ENCODE peak calls at places on chromosomes 13 and 19, in six cellular contexts. Z, Q, T, G, A and W are unnamed samples.
A peak's percentile ranks its signal among the peaks of the same experiment; 100 is the strongest.

GRCh38 chr13:77516342-77516789 is 19.1 kb upstream of the SCEL start:
- DNase-seq in Z (no peak), G (no peak), Q (no peak), A (no peak), T (no peak), W (no peak)

GRCh38 chr19:10431254-10431942 is 11.1 kb downstream of the PDE4A start:
- DNase-seq in T (no peak), Q (no peak), G (no peak), A (no peak), Z (no peak), W (no peak)

GRCh38 chr19:1066748-1067340 is at the start of gene ARHGAP45:
- DNase-seq in A (no peak), T (no peak), G (peak; percentile 87), Q (peak; percentile 66), Z (no peak), W (peak; percentile 82)

GRCh38 chr19:16367269-16367683 is 42.6 kb downstream of the KLF2 start:
- DNase-seq in Z (no peak), T (no peak), Q (no peak), G (peak; percentile 78), A (no peak), W (peak; percentile 55)

GRCh38 chr19:29858000-29858596 is 46.3 kb downstream of the CCNE1 start:
- DNase-seq in G (peak; percentile 55), T (no peak), A (no peak), Q (no peak), Z (peak; percentile 71), W (peak; percentile 46)

GRCh38 chr19:47013041-47013517 is 6.6 kb upstream of the NPAS1 start:
- DNase-seq in T (no peak), Q (peak; percentile 43), G (peak; percentile 43), A (peak; percentile 87), Z (peak; percentile 95), W (peak; percentile 35)

GRCh38 chr13:51342706-51343105 is 3.2 kb downstream of the SERPINE3 start:
- DNase-seq in T (no peak), Q (no peak), Z (no peak), A (no peak), G (no peak), W (no peak)

GRCh38 chr13:77544365-77544764 is 8.9 kb downstream of the SCEL start:
- DNase-seq in Z (no peak), Q (no peak), G (no peak), A (peak; percentile 68), T (no peak), W (no peak)

GRCh38 chr19:2139385-2140192 is 11.8 kb downstream of the AP3D1 start:
- DNase-seq in Z (no peak), Q (no peak), A (no peak), G (no peak), T (no peak), W (no peak)

GRCh38 chr13:113151745-113152707 is 6.4 kb upstream of the PROZ start:
- DNase-seq in Z (no peak), Q (no peak), G (no peak), T (no peak), A (no peak), W (no peak)

GRCh38 chr19:55638864-55639359 is 1.9 kb upstream of the ZNF580 start:
- DNase-seq in Q (no peak), T (no peak), Z (no peak), A (no peak), G (peak; percentile 88), W (peak; percentile 53)
- TF ChIP-seq CTCF in Q (peak; percentile 48), T (peak; percentile 11), Z (peak; percentile 20), A (no peak), G (peak; percentile 87), W (peak; percentile 43)

DNA sequence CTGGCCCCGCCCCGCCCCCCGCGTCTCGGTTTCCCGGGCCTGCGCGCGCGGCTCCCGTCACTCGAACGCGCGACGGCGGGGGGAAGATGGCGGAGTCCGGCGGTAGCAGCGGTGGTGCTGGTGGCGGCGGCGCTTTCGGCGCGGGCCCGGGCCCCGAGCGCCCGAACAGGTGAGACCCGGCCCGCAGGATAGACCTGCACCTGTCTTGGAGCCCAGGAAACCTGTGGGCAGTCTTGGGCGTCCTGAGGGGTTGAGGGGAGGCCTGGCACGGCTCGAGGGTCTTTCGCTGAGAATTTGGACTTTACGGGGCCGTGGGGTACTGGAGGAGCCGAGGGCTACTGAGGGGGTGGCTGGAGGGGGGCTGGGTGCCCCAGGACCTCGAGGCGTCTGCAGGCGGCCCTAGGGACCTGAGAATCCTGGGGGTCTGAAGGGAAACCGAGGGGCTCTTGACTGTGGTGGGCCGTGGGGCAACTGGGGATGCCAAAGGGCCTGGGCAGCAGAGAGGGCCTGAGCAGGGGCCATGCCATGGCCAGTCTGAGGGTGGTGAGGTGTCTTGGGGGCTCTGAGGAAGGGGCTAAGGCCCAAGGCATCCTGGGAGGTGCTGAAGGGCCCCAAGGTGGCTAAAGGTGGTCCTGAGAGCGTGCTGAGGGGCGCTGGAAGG is at the start of gene KLHL26:
- DNase-seq in T (no peak), Z (no peak), A (peak; percentile 79), Q (no peak), G (no peak), W (no peak)
- H3K27ac ChIP-seq in T (peak within 1 kb of the TSS; percentile 81), Z (peak within 1 kb of the TSS; percentile 91), A (peak within 1 kb of the TSS; percentile 90), Q (peak within 1 kb of the TSS; percentile 70), G (peak within 1 kb of the TSS; percentile 17), W (peak within 1 kb of the TSS; percentile 72)

GRCh38 chr19:50159078-50159477 is 4.0 kb downstream of the IZUMO2 start:
- DNase-seq in G (no peak), A (no peak), Z (no peak), Q (no peak), T (no peak), W (no peak)
- H3K9me3 ChIP-seq in G (no peaks in the 10 kb centered on the region), A (peaks cover 13% of the 10 kb centered on the region), Z (no peaks in the 10 kb centered on the region), Q (no peaks in the 10 kb centered on the region), T (peaks cover 6% of the 10 kb centered on the region), W (peaks cover 11% of the 10 kb centered on the region)

DNA sequence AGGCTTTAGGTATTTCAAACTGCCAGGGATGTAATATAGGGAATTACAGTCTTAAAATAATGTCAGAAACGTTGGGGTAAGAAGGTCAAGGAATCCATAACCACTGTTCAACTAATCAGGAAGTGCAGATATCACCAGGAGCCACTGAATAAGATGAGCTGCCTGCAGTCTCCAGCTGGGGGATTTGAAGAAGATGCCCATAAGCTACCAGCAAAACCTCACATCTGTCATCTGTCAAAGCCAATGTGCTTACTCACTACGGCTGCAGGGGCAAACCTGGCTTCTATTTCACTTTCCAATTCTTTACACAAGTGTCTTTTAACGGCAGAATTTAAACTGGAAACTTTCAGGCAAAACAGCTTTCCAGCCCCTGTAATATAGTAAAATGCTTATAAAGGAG is 1410.1 kb upstream of the ATXN8OS start:
- DNase-seq in T (no peak), A (no peak), Q (no peak), G (no peak), Z (no peak), W (no peak)
- TF ChIP-seq CTCF in T (no peak), A (no peak), Q (no peak), G (no peak), Z (no peak), W (no peak)

GRCh38 chr13:98307744-98308524 is 130.9 kb upstream of the RNF113B start:
- DNase-seq in Z (no peak), T (no peak), G (no peak), Q (no peak), A (no peak), W (no peak)
- H3K27ac ChIP-seq in Z (peak overlapping the region; percentile 42), T (no peak overlapping the region), G (no peak overlapping the region), Q (no peak overlapping the region), A (no peak overlapping the region), W (no peak overlapping the region)

DNA sequence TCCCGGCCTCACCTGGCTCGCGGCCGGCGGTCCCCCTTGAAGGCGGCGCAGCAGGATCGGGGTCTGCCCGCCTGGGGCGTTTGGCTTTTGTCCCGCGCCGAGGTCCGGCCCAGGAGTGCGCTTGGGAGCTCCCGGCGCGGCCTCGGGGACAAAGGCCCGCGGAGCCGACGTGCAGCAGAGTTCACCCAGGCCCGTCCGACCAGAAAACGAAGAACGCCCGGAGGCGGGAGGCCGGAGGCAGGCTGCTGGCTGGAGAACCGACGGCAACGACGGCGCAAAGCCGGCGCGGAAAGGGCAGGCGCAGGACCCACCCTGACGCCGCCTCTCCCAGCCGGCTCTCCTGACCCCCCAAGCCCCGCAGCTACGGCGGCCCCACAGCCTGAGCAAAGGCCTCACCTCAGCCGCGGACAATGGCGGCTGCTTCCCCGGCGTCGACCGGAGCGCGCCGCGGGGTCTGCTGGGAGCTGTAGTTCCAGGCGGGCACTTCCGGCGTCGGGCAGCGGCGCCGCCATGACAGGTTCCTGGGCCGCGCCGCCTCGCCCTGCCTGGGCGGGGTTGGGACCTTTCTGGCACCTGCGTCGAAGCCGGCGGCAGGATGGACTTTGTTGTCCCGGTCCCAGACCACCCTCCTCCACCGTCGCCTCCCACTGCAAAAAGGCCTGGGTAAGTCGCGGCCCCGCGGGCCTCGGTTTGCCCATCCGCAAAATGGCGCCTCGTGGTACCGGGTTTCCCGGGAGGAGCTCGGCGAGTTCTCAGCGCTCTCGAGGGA is at the start of gene ZNF606:
- DNase-seq in T (peak; percentile 33), A (peak; percentile 90), Z (peak; percentile 94), Q (peak; percentile 72), G (peak; percentile 81), W (peak; percentile 86)
- H3K9me3 ChIP-seq in T (peaks cover 51% of the 10 kb centered on the region), A (peaks cover 54% of the 10 kb centered on the region), Z (no peaks in the 10 kb centered on the region), Q (peaks cover 22% of the 10 kb centered on the region), G (peaks cover 24% of the 10 kb centered on the region), W (peaks cover 45% of the 10 kb centered on the region)

DNA sequence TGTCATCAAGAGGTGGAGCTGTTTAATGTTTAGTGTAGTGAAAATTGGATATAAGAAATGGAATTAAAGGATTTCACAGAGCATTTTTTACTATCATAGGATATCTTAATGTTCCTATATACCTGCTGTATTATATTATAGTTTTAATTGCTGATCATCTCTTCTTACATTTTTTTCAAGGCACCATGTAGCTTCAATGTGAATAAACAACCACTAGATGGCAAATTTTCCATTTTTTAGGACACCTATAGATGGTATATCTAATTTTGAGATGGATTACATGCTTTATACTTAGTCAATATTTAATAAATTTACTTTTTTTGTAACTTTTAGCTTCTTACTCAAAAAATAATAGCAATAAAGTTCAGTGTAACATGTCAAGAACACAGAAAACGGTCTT is 9.0 kb upstream of the ATXN8OS start:
- DNase-seq in T (no peak), A (no peak), Q (no peak), Z (no peak), G (no peak), W (no peak)
- TF ChIP-seq CTCF in T (no peak), A (no peak), Q (no peak), Z (peak; percentile 23), G (peak; percentile 69), W (no peak)